ENCODE peak calls at places on chromosomes 7 and 10, in nine cellular contexts. T, Q, R, F, V, U, W, B and S are unnamed samples.
A peak's percentile ranks its signal among the peaks of the same experiment; 100 is the strongest.

GRCh38 chr7:105857009-105857952 is 19.1 kb downstream of the ATXN7L1 start:
- ATAC-seq in T (no peak), Q (no peak), R (peak; percentile 79), F (peak; percentile 28), V (no peak), U (no peak), W (peak; percentile 53), B (peak; percentile 49), S (no peak)

GRCh38 chr7:44814956-44815355 is 18.5 kb downstream of the PPIA start:
- ATAC-seq in T (no peak), Q (no peak), R (no peak), F (no peak), V (no peak), U (peak; percentile 32), W (no peak), B (no peak), S (no peak)

GRCh38 chr10:23999445-23999844 is 209.5 kb upstream of the KIAA1217 start:
- ATAC-seq in T (no peak), Q (no peak), R (no peak), F (no peak), V (no peak), U (no peak), W (no peak), B (no peak), S (no peak)

GRCh38 chr7:73612598-73613269 is 11.6 kb downstream of the MLXIPL start:
- ATAC-seq in T (peak; percentile 69), Q (peak; percentile 49), R (no peak), F (peak; percentile 95), V (peak; percentile 60), U (no peak), W (no peak), B (peak; percentile 32), S (peak; percentile 23)

GRCh38 chr7:23397241-23397640 is 73.0 kb downstream of the IGF2BP3 start:
- ATAC-seq in T (no peak), Q (no peak), R (no peak), F (no peak), V (peak; percentile 50), U (peak; percentile 40), W (no peak), B (no peak), S (no peak)

GRCh38 chr7:80783688-80784327 is 135.0 kb downstream of the SEMA3C start:
- ATAC-seq in T (no peak), Q (no peak), R (no peak), F (no peak), V (no peak), U (no peak), W (no peak), B (no peak), S (no peak)

GRCh38 chr10:98351831-98352402 is 63.1 kb downstream of the PYROXD2 start:
- ATAC-seq in T (no peak), Q (peak; percentile 27), R (no peak), F (no peak), V (no peak), U (no peak), W (no peak), B (no peak), S (no peak)

GRCh38 chr7:46942574-46942973 is 639.3 kb downstream of the TNS3 start:
- ATAC-seq in T (no peak), Q (no peak), R (no peak), F (no peak), V (no peak), U (no peak), W (no peak), B (no peak), S (no peak)

GRCh38 chr10:103367379-103367781 is 396 bp upstream of the TAF5 start:
- ATAC-seq in T (no peak), Q (no peak), R (no peak), F (peak; percentile 15), V (no peak), U (no peak), W (no peak), B (no peak), S (no peak)

GRCh38 chr7:20158684-20159083 is 58.5 kb downstream of the MACC1 start:
- ATAC-seq in T (no peak), Q (peak; percentile 65), R (no peak), F (peak; percentile 82), V (no peak), U (peak; percentile 77), W (no peak), B (no peak), S (no peak)

GRCh38 chr7:135666156-135666555 is 3.8 kb downstream of the STMP1 start:
- ATAC-seq in T (no peak), Q (no peak), R (no peak), F (no peak), V (no peak), U (no peak), W (no peak), B (no peak), S (no peak)

GRCh38 chr7:49774459-49775064 is 1.1 kb downstream of the VWC2 start:
- ATAC-seq in T (no peak), Q (peak; percentile 14), R (no peak), F (peak; percentile 34), V (no peak), U (no peak), W (no peak), B (no peak), S (peak; percentile 21)

GRCh38 chr10:3774018-3774813 is 10.8 kb downstream of the KLF6 start:
- ATAC-seq in T (no peak), Q (peak; percentile 14), R (no peak), F (peak; percentile 12), V (no peak), U (peak; percentile 4), W (no peak), B (no peak), S (peak; percentile 3)

GRCh38 chr7:108415821-108416536 is 40.3 kb downstream of the NRCAM start:
- ATAC-seq in T (no peak), Q (peak; percentile 27), R (peak; percentile 84), F (no peak), V (no peak), U (peak; percentile 88), W (no peak), B (peak; percentile 75), S (peak; percentile 85)

GRCh38 chr10:3622427-3622826 is 162.6 kb downstream of the KLF6 start:
- ATAC-seq in T (peak; percentile 70), Q (peak; percentile 17), R (no peak), F (no peak), V (no peak), U (peak; percentile 33), W (no peak), B (peak; percentile 85), S (no peak)

GRCh38 chr7:6658618-6659345 is 21.7 kb downstream of the ZNF316 start:
- ATAC-seq in T (no peak), Q (no peak), R (no peak), F (peak; percentile 27), V (no peak), U (no peak), W (peak; percentile 55), B (peak; percentile 71), S (peak; percentile 4)

GRCh38 chr7:107446988-107447387 is 22.9 kb upstream of the GPR22 start:
- ATAC-seq in T (no peak), Q (no peak), R (no peak), F (no peak), V (peak; percentile 42), U (no peak), W (no peak), B (no peak), S (peak; percentile 54)

GRCh38 chr7:1020849-1021251 is 23.5 kb upstream of the GPR146 start:
- ATAC-seq in T (peak; percentile 60), Q (no peak), R (peak; percentile 46), F (peak; percentile 29), V (peak; percentile 56), U (no peak), W (no peak), B (peak; percentile 14), S (no peak)

GRCh38 chr7:26167293-26167934 is 15.4 kb downstream of the NFE2L3 start:
- ATAC-seq in T (peak; percentile 29), Q (no peak), R (peak; percentile 85), F (peak; percentile 87), V (no peak), U (peak; percentile 94), W (peak; percentile 96), B (peak; percentile 89), S (peak; percentile 88)

GRCh38 chr7:7190142-7190541 is 7.8 kb downstream of the C1GALT1 start:
- ATAC-seq in T (no peak), Q (no peak), R (no peak), F (no peak), V (no peak), U (no peak), W (no peak), B (no peak), S (no peak)

GRCh38 chr10:60394444-60394843 is 4.8 kb upstream of the ANK3 start:
- ATAC-seq in T (no peak), Q (peak; percentile 56), R (peak; percentile 55), F (no peak), V (no peak), U (peak; percentile 70), W (peak; percentile 35), B (peak; percentile 97), S (no peak)

GRCh38 chr10:104028823-104029527 is 56.7 kb downstream of the COL17A1 start:
- ATAC-seq in T (no peak), Q (no peak), R (no peak), F (peak; percentile 3), V (no peak), U (no peak), W (no peak), B (no peak), S (no peak)

GRCh38 chr10:87504307-87504666 is 406 bp upstream of the MINPP1 start:
- ATAC-seq in T (peak; percentile 14), Q (no peak), R (no peak), F (no peak), V (no peak), U (no peak), W (no peak), B (no peak), S (no peak)

GRCh38 chr10:112957589-112958202 is 7.6 kb downstream of the TCF7L2 start:
- ATAC-seq in T (no peak), Q (no peak), R (no peak), F (peak; percentile 6), V (peak; percentile 12), U (no peak), W (no peak), B (no peak), S (no peak)

GRCh38 chr10:131726460-131726861 is 174.3 kb upstream of the PPP2R2D start:
- ATAC-seq in T (peak; percentile 53), Q (peak; percentile 52), R (no peak), F (no peak), V (no peak), U (no peak), W (no peak), B (no peak), S (no peak)

GRCh38 chr7:150481207-150481920 is 30.9 kb downstream of the GIMAP8 start:
- ATAC-seq in T (peak; percentile 39), Q (peak; percentile 61), R (peak; percentile 54), F (no peak), V (no peak), U (no peak), W (peak; percentile 94), B (peak; percentile 84), S (no peak)

GRCh38 chr10:93498196-93498595 is 1.8 kb downstream of the CEP55 start:
- ATAC-seq in T (no peak), Q (no peak), R (no peak), F (no peak), V (no peak), U (no peak), W (no peak), B (no peak), S (no peak)

GRCh38 chr10:96789571-96790108 is 42.5 kb upstream of the LCOR start:
- ATAC-seq in T (no peak), Q (no peak), R (peak; percentile 22), F (peak; percentile 81), V (peak; percentile 44), U (peak; percentile 98), W (no peak), B (peak; percentile 13), S (peak; percentile 42)

GRCh38 chr10:118584181-118584954 is 11.1 kb downstream of the PRLHR start:
- ATAC-seq in T (no peak), Q (no peak), R (no peak), F (no peak), V (peak; percentile 71), U (no peak), W (no peak), B (no peak), S (peak; percentile 72)

GRCh38 chr10:89213191-89213808 is 6.2 kb upstream of the CH25H start:
- ATAC-seq in T (peak; percentile 81), Q (peak; percentile 81), R (peak; percentile 63), F (peak; percentile 83), V (peak; percentile 61), U (peak; percentile 70), W (peak; percentile 63), B (no peak), S (peak; percentile 49)